ENCODE peak calls at places on chromosomes 13 and 19, in ten cellular contexts. M is HFF-Myc, N is hepatocyte, H is endothelial cell of umbilical vein, U is fibroblast of villous mesenchyme, G is lung, A is left lung, Z is suprapubic skin, V is mucosa of descending colon, S is fibroblast of lung. E is an unnamed sample.
A peak's percentile ranks its signal among the peaks of the same experiment; 100 is the strongest.

GRCh38 chr19:11375143-11375948 is 880 bp downstream of the SWSAP1 start:
- DNase-seq in M (no peak), N (peak; percentile 67), H (peak; percentile 67), U (no peak), G (peak; percentile 65), A (peak; percentile 77), Z (no peak), V (peak; percentile 73), S (no peak), E (no peak)

GRCh38 chr19:16416996-16417395 is 54.8 kb downstream of the EPS15L1 start:
- DNase-seq in M (no peak), N (no peak), H (no peak), U (no peak), G (no peak), A (no peak), Z (no peak), V (no peak), S (no peak), E (no peak)

GRCh38 chr19:55117063-55117635 is 288 bp downstream of the PPP1R12C start:
- DNase-seq in M (no peak), N (no peak), H (no peak), U (no peak), G (no peak), A (no peak), Z (no peak), V (no peak), S (no peak), E (no peak)

GRCh38 chr13:39590466-39591036 is 12.4 kb downstream of the LHFPL6 start:
- DNase-seq in M (no peak), N (no peak), H (no peak), U (no peak), G (no peak), A (no peak), Z (no peak), V (no peak), S (no peak), E (no peak)

GRCh38 chr19:56994251-56995017 is 125.4 kb upstream of the USP29 start:
- DNase-seq in M (no peak), N (no peak), H (no peak), U (no peak), G (no peak), A (no peak), Z (no peak), V (no peak), S (no peak), E (no peak)

GRCh38 chr13:30652746-30653145 is 35.0 kb downstream of the USPL1 start:
- DNase-seq in M (no peak), N (no peak), H (no peak), U (no peak), G (no peak), A (no peak), Z (no peak), V (no peak), S (peak; percentile 8), E (no peak)

GRCh38 chr19:8357007-8357521 is 6.9 kb upstream of the ANGPTL4 start:
- DNase-seq in M (no peak), N (peak; percentile 21), H (no peak), U (peak; percentile 69), G (no peak), A (no peak), Z (no peak), V (no peak), S (peak; percentile 27), E (no peak)

GRCh38 chr19:6678690-6679109 is 8.7 kb upstream of the TNFSF14 start:
- DNase-seq in M (no peak), N (no peak), H (no peak), U (no peak), G (no peak), A (no peak), Z (no peak), V (no peak), S (peak; percentile 43), E (no peak)

GRCh38 chr19:4034048-4035017 is 26.8 kb downstream of the PIAS4 start:
- DNase-seq in M (no peak), N (no peak), H (no peak), U (no peak), G (no peak), A (no peak), Z (no peak), V (no peak), S (no peak), E (no peak)

DNA sequence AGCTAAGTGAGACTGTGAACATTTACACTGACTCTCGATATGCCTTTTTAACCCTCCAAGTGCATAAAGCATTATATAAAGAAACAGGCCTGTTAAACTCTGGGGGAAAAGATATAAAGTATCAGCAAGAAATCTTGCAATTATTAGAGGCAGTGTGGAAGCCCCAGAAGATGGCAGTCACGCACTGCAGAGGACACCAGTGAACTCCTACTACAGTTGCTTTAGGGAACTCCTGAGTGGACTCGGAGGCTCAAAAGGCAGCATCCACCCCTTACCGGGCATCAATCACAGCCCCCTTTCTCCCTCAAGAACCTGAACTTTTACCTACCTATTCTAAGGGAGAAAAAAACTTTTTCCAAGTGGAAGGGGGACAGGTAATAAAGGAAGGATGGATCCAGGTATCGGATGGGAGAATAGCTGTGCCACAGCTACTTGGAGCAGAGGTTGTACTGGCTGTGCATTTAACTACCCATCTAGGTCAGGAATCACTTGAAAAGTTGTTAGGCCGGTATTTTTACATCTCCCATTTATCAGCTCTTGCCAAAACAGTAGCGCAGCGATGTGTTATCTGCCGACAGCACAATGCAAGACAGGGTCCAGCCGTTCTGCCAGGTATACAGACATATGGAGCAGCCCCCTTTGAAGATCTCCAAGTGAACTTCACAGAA is 80.1 kb downstream of the ZNF486 start:
- DNase-seq in M (no peak), N (peak; percentile 58), H (no peak), U (peak; percentile 23), G (peak; percentile 53), A (no peak), Z (no peak), V (peak; percentile 24), S (peak; percentile 1), E (no peak)
- TF ChIP-seq CTCF in M (no peak), N (peak; percentile 64), H (no peak), U (peak; percentile 41), G (no peak), A (no peak), Z (peak; percentile 33), V (no peak), S (peak; percentile 25), E (peak; percentile 49)

DNA sequence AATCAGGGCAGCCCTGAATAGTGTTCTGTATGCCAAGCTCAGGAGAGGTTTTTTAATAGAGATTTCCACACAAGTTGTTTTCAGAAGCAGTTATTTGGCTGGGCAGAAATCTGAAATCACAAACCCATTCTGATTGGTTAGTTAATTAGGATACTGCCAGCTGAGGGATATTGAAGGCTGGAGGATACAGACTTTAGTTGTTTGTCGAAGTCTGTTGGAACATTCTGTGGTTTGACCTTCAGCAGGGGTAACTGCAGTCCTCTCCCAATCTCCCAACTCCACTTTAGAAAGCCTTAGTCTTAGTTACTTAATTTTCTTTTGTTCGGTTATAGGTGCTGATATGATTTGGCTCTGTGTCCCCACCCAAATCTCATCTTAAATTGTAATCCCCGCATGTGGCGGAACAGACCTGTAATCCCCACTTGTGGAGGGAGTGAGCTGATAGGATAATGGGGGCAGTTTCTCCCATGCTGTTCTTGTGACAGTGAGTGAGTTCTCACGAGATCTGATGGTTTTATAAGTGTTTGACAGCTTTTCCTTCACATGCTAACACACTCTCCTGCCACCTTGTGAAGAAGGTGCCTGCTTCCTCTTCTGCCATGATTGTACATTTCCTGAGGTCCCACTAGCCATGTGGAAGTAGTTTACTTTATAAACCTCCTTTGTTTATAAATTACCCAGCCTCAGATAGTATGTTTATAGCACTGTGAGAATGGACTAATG is 169.2 kb downstream of the GPC5 start:
- DNase-seq in M (no peak), N (no peak), H (no peak), U (no peak), G (no peak), A (no peak), Z (no peak), V (no peak), S (no peak), E (no peak)
- TF ChIP-seq CTCF in M (no peak), N (no peak), H (no peak), U (no peak), G (no peak), A (no peak), Z (no peak), V (no peak), S (no peak), E (no peak)

DNA sequence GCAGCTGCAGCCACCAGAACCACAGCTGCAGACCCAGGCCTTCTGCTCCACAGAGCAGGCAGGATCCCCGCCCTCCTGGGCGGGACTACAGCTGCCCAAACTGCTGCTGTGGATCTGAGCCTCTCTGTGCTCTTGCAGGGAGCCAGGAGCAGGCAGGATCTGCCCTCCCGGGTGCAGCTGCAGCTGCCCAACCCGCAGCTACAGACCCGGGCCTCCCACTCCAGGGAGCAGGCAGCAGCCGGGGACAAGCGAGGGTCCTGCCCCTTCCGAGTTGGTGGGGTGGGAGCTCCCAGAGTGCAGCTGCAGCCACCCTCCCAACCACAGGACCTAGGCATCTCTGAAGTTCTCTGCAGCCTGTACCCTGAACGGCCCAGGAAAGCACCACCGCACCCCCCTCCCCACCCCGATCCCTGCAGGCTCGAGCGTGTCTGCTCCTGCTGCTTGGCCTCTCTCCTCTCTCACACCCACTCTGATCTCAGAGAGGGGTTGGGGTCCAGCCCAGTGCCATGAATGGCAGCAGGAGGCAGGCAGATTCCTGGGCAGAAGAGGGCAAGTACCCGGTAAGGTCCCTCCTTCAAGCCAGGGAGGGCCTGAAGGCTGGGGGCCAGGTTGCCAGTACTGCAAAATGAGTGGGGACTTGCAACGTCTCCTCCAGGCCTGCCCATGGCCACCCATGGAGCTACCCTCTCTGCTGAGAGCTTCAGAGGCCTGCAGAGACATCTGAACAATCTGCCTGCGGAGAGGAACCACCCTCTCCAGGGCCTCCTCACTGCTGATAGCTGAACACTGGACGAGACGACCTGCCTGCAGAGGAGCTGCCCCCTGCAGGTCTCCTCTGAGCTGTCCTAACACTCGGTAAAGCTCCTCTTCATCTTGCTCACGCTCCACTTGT is 16.4 kb upstream of the EMP3 start:
- DNase-seq in M (no peak), N (peak; percentile 66), H (peak; percentile 25), U (peak; percentile 48), G (no peak), A (no peak), Z (no peak), V (no peak), S (no peak), E (no peak)
- TF ChIP-seq CTCF in M (peak; percentile 42), N (peak; percentile 38), H (peak; percentile 36), U (peak; percentile 58), G (no peak), A (no peak), Z (no peak), V (no peak), S (no peak), E (no peak)

GRCh38 chr13:66689628-66690027 is 540.5 kb downstream of the PCDH9 start:
- DNase-seq in M (no peak), N (peak; percentile 26), H (peak; percentile 26), U (peak; percentile 5), G (no peak), A (no peak), Z (no peak), V (peak; percentile 11), S (peak; percentile 38), E (no peak)
- TF ChIP-seq CTCF in M (no peak), N (peak; percentile 50), H (peak; percentile 23), U (no peak), G (no peak), A (no peak), Z (no peak), V (no peak), S (no peak), E (peak; percentile 61)

GRCh38 chr13:42327725-42328124 is 55.8 kb downstream of the AKAP11 start:
- DNase-seq in M (no peak), N (no peak), H (no peak), U (no peak), G (no peak), A (no peak), Z (no peak), V (no peak), S (no peak), E (no peak)
- TF ChIP-seq CTCF in M (no peak), N (no peak), H (no peak), U (no peak), G (no peak), A (no peak), Z (no peak), V (no peak), S (no peak), E (no peak)